ENCODE peak calls at places on chromosome X, in eight cellular contexts. One of them, this sample, is unnamed.

GRCh38 chrX:134746379-134746723 is 88.1 kb upstream of the PLAC1 start:
- DNase-seq in tibial nerve: no peak
- DNase-seq in HFF-Myc: no peak
- DNase-seq in BE2C: no peak
- DNase-seq in hepatocyte: no peak
- DNase-seq in NB4: no peak
- DNase-seq in psoas muscle: no peak
- DNase-seq in heart right ventricle: no peak
- DNase-seq in this sample: no peak

GRCh38 chrX:40207626-40208025 is 109.9 kb upstream of the BCOR start:
- DNase-seq in BE2C: no peak
- DNase-seq in hepatocyte: no peak
- DNase-seq in tibial nerve: no peak
- DNase-seq in NB4: peak
- DNase-seq in heart right ventricle: no peak
- DNase-seq in psoas muscle: no peak
- DNase-seq in HFF-Myc: no peak
- DNase-seq in this sample: no peak

GRCh38 chrX:132909643-132910042 is 48.8 kb downstream of the HS6ST2 start:
- DNase-seq in psoas muscle: no peak
- DNase-seq in HFF-Myc: no peak
- DNase-seq in BE2C: no peak
- DNase-seq in tibial nerve: no peak
- DNase-seq in hepatocyte: no peak
- DNase-seq in heart right ventricle: no peak
- DNase-seq in NB4: peak
- DNase-seq in this sample: no peak

GRCh38 chrX:123190096-123190495 is 6.0 kb downstream of the GRIA3 start:
- DNase-seq in psoas muscle: no peak
- DNase-seq in hepatocyte: no peak
- DNase-seq in tibial nerve: no peak
- DNase-seq in HFF-Myc: no peak
- DNase-seq in heart right ventricle: no peak
- DNase-seq in NB4: no peak
- DNase-seq in BE2C: no peak
- DNase-seq in this sample: no peak

GRCh38 chrX:44245730-44246129 is 97.7 kb downstream of the EFHC2 start:
- DNase-seq in HFF-Myc: no peak
- DNase-seq in hepatocyte: no peak
- DNase-seq in heart right ventricle: no peak
- DNase-seq in tibial nerve: no peak
- DNase-seq in BE2C: no peak
- DNase-seq in NB4: no peak
- DNase-seq in psoas muscle: no peak
- DNase-seq in this sample: no peak

GRCh38 chrX:10089378-10089795 is 67.4 kb upstream of the CLCN4 start:
- DNase-seq in psoas muscle: no peak
- DNase-seq in hepatocyte: no peak
- DNase-seq in BE2C: no peak
- DNase-seq in HFF-Myc: no peak
- DNase-seq in heart right ventricle: no peak
- DNase-seq in tibial nerve: no peak
- DNase-seq in NB4: peak
- DNase-seq in this sample: no peak

GRCh38 chrX:13167444-13168207 is 123.2 kb upstream of the FAM9C start:
- DNase-seq in NB4: peak
- DNase-seq in psoas muscle: no peak
- DNase-seq in hepatocyte: peak
- DNase-seq in tibial nerve: no peak
- DNase-seq in HFF-Myc: peak
- DNase-seq in BE2C: peak
- DNase-seq in heart right ventricle: no peak
- DNase-seq in this sample: no peak

GRCh38 chrX:19678941-19679340 is 163.6 kb upstream of the MAP3K15 start:
- DNase-seq in heart right ventricle: no peak
- DNase-seq in psoas muscle: no peak
- DNase-seq in BE2C: no peak
- DNase-seq in hepatocyte: no peak
- DNase-seq in tibial nerve: no peak
- DNase-seq in NB4: no peak
- DNase-seq in HFF-Myc: no peak
- DNase-seq in this sample: no peak

GRCh38 chrX:97109730-97110129 is 226.0 kb downstream of the RPA4 start:
- DNase-seq in heart right ventricle: no peak
- DNase-seq in tibial nerve: no peak
- DNase-seq in psoas muscle: no peak
- DNase-seq in hepatocyte: no peak
- DNase-seq in BE2C: no peak
- DNase-seq in NB4: no peak
- DNase-seq in HFF-Myc: no peak
- DNase-seq in this sample: no peak

GRCh38 chrX:22634081-22634480 is 361.4 kb downstream of the CBLL2 start:
- DNase-seq in NB4: no peak
- DNase-seq in heart right ventricle: no peak
- DNase-seq in hepatocyte: no peak
- DNase-seq in tibial nerve: no peak
- DNase-seq in BE2C: no peak
- DNase-seq in psoas muscle: no peak
- DNase-seq in HFF-Myc: no peak
- DNase-seq in this sample: no peak

GRCh38 chrX:110402091-110402854 is 43.6 kb downstream of the RTL9 start:
- DNase-seq in heart right ventricle: peak
- DNase-seq in NB4: no peak
- DNase-seq in hepatocyte: peak
- DNase-seq in psoas muscle: peak
- DNase-seq in tibial nerve: no peak
- DNase-seq in BE2C: peak
- DNase-seq in HFF-Myc: no peak
- DNase-seq in this sample: peak

GRCh38 chrX:102976793-102977495 is 39.9 kb downstream of the RAB40AL start:
- DNase-seq in NB4: peak
- DNase-seq in HFF-Myc: no peak
- DNase-seq in psoas muscle: no peak
- DNase-seq in hepatocyte: no peak
- DNase-seq in tibial nerve: no peak
- DNase-seq in BE2C: no peak
- DNase-seq in heart right ventricle: no peak
- DNase-seq in this sample: no peak

GRCh38 chrX:130330706-130331105 is 9.0 kb upstream of the SLC25A14 start:
- DNase-seq in heart right ventricle: peak
- DNase-seq in psoas muscle: peak
- DNase-seq in tibial nerve: no peak
- DNase-seq in BE2C: peak
- DNase-seq in hepatocyte: peak
- DNase-seq in NB4: peak
- DNase-seq in HFF-Myc: peak
- DNase-seq in this sample: no peak

GRCh38 chrX:44344194-44344593 is 722 bp upstream of the EFHC2 start:
- DNase-seq in BE2C: no peak
- DNase-seq in HFF-Myc: no peak
- DNase-seq in NB4: peak
- DNase-seq in hepatocyte: no peak
- DNase-seq in psoas muscle: peak
- DNase-seq in heart right ventricle: peak
- DNase-seq in tibial nerve: no peak
- DNase-seq in this sample: no peak

GRCh38 chrX:138191998-138192397 is 519.5 kb downstream of the FGF13 start:
- DNase-seq in BE2C: peak
- DNase-seq in HFF-Myc: no peak
- DNase-seq in heart right ventricle: no peak
- DNase-seq in NB4: peak
- DNase-seq in psoas muscle: no peak
- DNase-seq in tibial nerve: no peak
- DNase-seq in hepatocyte: peak
- DNase-seq in this sample: no peak
- TF ChIP-seq CTCF in BE2C: peak
- TF ChIP-seq CTCF in HFF-Myc: no peak
- TF ChIP-seq CTCF in heart right ventricle: peak
- TF ChIP-seq CTCF in NB4: peak
- TF ChIP-seq CTCF in psoas muscle: peak
- TF ChIP-seq CTCF in tibial nerve: peak
- TF ChIP-seq CTCF in hepatocyte: peak
- TF ChIP-seq CTCF in this sample: no peak

GRCh38 chrX:107667426-107667825 is 39.1 kb downstream of the PRPS1 start:
- DNase-seq in BE2C: no peak
- DNase-seq in heart right ventricle: no peak
- DNase-seq in NB4: no peak
- DNase-seq in tibial nerve: no peak
- DNase-seq in hepatocyte: no peak
- DNase-seq in HFF-Myc: no peak
- DNase-seq in psoas muscle: no peak
- DNase-seq in this sample: no peak

GRCh38 chrX:107669885-107670628 is 41.7 kb downstream of the PRPS1 start:
- DNase-seq in HFF-Myc: no peak
- DNase-seq in NB4: no peak
- DNase-seq in tibial nerve: no peak
- DNase-seq in hepatocyte: no peak
- DNase-seq in psoas muscle: no peak
- DNase-seq in BE2C: no peak
- DNase-seq in heart right ventricle: no peak
- DNase-seq in this sample: no peak

GRCh38 chrX:107669276-107669675 is 41.0 kb downstream of the PRPS1 start:
- DNase-seq in HFF-Myc: no peak
- DNase-seq in psoas muscle: no peak
- DNase-seq in hepatocyte: no peak
- DNase-seq in BE2C: no peak
- DNase-seq in heart right ventricle: no peak
- DNase-seq in NB4: no peak
- DNase-seq in tibial nerve: no peak
- DNase-seq in this sample: no peak

GRCh38 chrX:107662824-107663223 is 34.5 kb downstream of the PRPS1 start:
- DNase-seq in BE2C: no peak
- DNase-seq in hepatocyte: no peak
- DNase-seq in heart right ventricle: no peak
- DNase-seq in tibial nerve: no peak
- DNase-seq in HFF-Myc: no peak
- DNase-seq in psoas muscle: no peak
- DNase-seq in NB4: no peak
- DNase-seq in this sample: no peak

GRCh38 chrX:107666931-107667330 is 38.6 kb downstream of the PRPS1 start:
- DNase-seq in HFF-Myc: no peak
- DNase-seq in hepatocyte: no peak
- DNase-seq in NB4: no peak
- DNase-seq in tibial nerve: no peak
- DNase-seq in psoas muscle: no peak
- DNase-seq in heart right ventricle: no peak
- DNase-seq in BE2C: no peak
- DNase-seq in this sample: no peak
- TF ChIP-seq CTCF in HFF-Myc: no peak
- TF ChIP-seq CTCF in hepatocyte: no peak
- TF ChIP-seq CTCF in NB4: no peak
- TF ChIP-seq CTCF in tibial nerve: no peak
- TF ChIP-seq CTCF in psoas muscle: no peak
- TF ChIP-seq CTCF in heart right ventricle: no peak
- TF ChIP-seq CTCF in BE2C: no peak
- TF ChIP-seq CTCF in this sample: no peak

DNA sequence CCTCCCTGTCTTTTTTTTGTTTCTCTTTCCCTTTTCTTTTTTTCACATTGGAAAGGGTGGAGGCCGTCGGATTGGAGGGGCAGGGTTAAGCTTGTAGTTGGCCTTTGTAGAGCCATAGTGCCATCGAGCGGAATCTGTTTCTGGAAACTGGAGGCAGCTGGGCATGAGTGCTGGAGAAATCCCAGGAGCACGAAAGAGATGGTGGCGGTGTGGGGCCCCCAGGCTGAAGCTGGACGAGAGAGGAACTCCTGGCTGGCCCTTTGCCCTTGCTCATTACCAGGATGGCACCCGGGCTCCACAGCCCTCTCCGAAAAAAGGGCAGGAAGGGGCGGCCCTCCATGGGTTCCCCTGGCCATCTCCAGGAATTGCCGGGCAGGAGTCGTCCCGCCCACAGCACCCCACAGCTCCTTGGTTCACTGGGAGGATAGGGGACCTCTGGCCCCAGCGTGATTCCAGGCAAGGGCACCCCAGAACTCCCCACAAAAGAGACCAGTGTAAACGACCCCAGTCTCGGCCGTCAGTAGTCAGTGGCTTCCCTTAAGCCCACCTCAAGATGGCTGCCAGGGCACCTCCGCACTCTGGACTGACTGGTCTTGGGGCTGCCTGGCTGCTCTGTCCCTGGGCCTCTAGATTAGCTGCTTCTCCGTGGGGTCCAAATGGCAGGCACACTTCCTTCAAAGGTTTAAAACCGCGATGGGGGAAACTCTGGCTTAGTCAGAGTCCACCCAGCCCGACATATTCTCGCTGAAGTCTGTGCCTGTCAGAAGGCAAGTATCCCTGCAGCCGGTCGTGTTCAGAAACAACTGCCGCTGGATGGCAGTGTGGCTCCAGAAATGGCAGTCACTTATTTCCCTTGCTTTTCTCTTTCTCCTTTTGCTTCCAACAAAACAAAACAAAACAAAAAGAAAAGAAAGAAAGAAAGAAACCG is 74.1 kb downstream of the NBDY start:
- DNase-seq in NB4: peak
- DNase-seq in heart right ventricle: peak
- DNase-seq in BE2C: no peak
- DNase-seq in hepatocyte: peak
- DNase-seq in HFF-Myc: no peak
- DNase-seq in tibial nerve: peak
- DNase-seq in psoas muscle: peak
- DNase-seq in this sample: no peak
- TF ChIP-seq CTCF in NB4: peak
- TF ChIP-seq CTCF in heart right ventricle: peak
- TF ChIP-seq CTCF in BE2C: no peak
- TF ChIP-seq CTCF in hepatocyte: peak
- TF ChIP-seq CTCF in HFF-Myc: peak
- TF ChIP-seq CTCF in tibial nerve: peak
- TF ChIP-seq CTCF in psoas muscle: peak
- TF ChIP-seq CTCF in this sample: no peak

GRCh38 chrX:69031971-69032391 is 133.3 kb downstream of the PJA1 start:
- DNase-seq in psoas muscle: no peak
- DNase-seq in NB4: no peak
- DNase-seq in BE2C: no peak
- DNase-seq in hepatocyte: no peak
- DNase-seq in tibial nerve: no peak
- DNase-seq in HFF-Myc: no peak
- DNase-seq in heart right ventricle: no peak
- DNase-seq in this sample: no peak

GRCh38 chrX:69032601-69033000 is 132.7 kb downstream of the PJA1 start:
- DNase-seq in HFF-Myc: no peak
- DNase-seq in hepatocyte: peak
- DNase-seq in psoas muscle: no peak
- DNase-seq in BE2C: no peak
- DNase-seq in tibial nerve: no peak
- DNase-seq in NB4: no peak
- DNase-seq in heart right ventricle: no peak
- DNase-seq in this sample: no peak

GRCh38 chrX:69029696-69030245 is 135.5 kb downstream of the PJA1 start:
- DNase-seq in BE2C: no peak
- DNase-seq in psoas muscle: no peak
- DNase-seq in HFF-Myc: no peak
- DNase-seq in heart right ventricle: no peak
- DNase-seq in NB4: no peak
- DNase-seq in hepatocyte: no peak
- DNase-seq in tibial nerve: no peak
- DNase-seq in this sample: no peak

GRCh38 chrX:69028761-69029120 is 136.5 kb downstream of the PJA1 start:
- DNase-seq in tibial nerve: no peak
- DNase-seq in psoas muscle: no peak
- DNase-seq in hepatocyte: no peak
- DNase-seq in heart right ventricle: no peak
- DNase-seq in HFF-Myc: no peak
- DNase-seq in NB4: no peak
- DNase-seq in BE2C: no peak
- DNase-seq in this sample: peak

GRCh38 chrX:69031181-69031580 is 134.1 kb downstream of the PJA1 start:
- DNase-seq in NB4: no peak
- DNase-seq in heart right ventricle: no peak
- DNase-seq in hepatocyte: no peak
- DNase-seq in tibial nerve: no peak
- DNase-seq in BE2C: no peak
- DNase-seq in HFF-Myc: no peak
- DNase-seq in psoas muscle: no peak
- DNase-seq in this sample: no peak
- TF ChIP-seq CTCF in NB4: no peak
- TF ChIP-seq CTCF in heart right ventricle: peak
- TF ChIP-seq CTCF in hepatocyte: peak
- TF ChIP-seq CTCF in tibial nerve: no peak
- TF ChIP-seq CTCF in BE2C: peak
- TF ChIP-seq CTCF in HFF-Myc: no peak
- TF ChIP-seq CTCF in psoas muscle: no peak
- TF ChIP-seq CTCF in this sample: no peak